ENCODE peak calls at places on chromosomes 7 and 10, in ten cellular contexts. M, J, U, K, C, W, H, P, G and I are unnamed samples.

GRCh38 chr10:61028861-61029361 is 84.9 kb upstream of the RHOBTB1 start:
- DNase-seq in H (no peak), P (no peak), J (no peak), C (no peak), K (no peak), U (peak; percentile 30), G (no peak), W (no peak), M (no peak), I (no peak)

GRCh38 chr10:47376522-47377220 is 7.4 kb downstream of the ZNF488 start:
- DNase-seq in K (peak; percentile 19), W (no peak), J (no peak), C (no peak), H (no peak), U (no peak), M (peak; percentile 53), G (no peak), P (no peak), I (no peak)

GRCh38 chr7:120991570-120991969 is 3.1 kb downstream of the CPED1 start:
- DNase-seq in H (no peak), G (no peak), J (no peak), K (no peak), U (no peak), M (no peak), W (no peak), P (no peak), C (no peak), I (no peak)

GRCh38 chr10:47441973-47442750 is 41.8 kb downstream of the ANXA8 start:
- DNase-seq in C (peak; percentile 36), K (no peak), P (no peak), M (no peak), W (no peak), G (no peak), J (no peak), U (no peak), H (no peak), I (no peak)

GRCh38 chr10:50470798-50471582 is 152.8 kb downstream of the SGMS1 start:
- DNase-seq in J (no peak), U (no peak), M (no peak), H (no peak), K (no peak), W (no peak), G (no peak), C (no peak), P (no peak), I (no peak)

GRCh38 chr7:116231543-116232401 is 21.4 kb downstream of the TES start:
- DNase-seq in U (peak; percentile 49), P (no peak), K (no peak), H (no peak), W (no peak), G (no peak), M (no peak), C (peak; percentile 32), J (no peak), I (no peak)

GRCh38 chr7:135716677-135717238 is 11.2 kb downstream of the SLC13A4 start:
- DNase-seq in C (no peak), J (no peak), M (no peak), G (no peak), W (no peak), K (no peak), P (no peak), H (no peak), U (no peak), I (no peak)

GRCh38 chr10:100744136-100744979 is 1.0 kb upstream of the PAX2 start:
- DNase-seq in K (no peak), G (no peak), U (no peak), J (no peak), W (no peak), P (no peak), M (no peak), C (no peak), H (no peak), I (peak; percentile 53)

GRCh38 chr7:43649755-43650274 is 66.9 kb downstream of the STK17A start:
- DNase-seq in W (peak; percentile 60), J (peak; percentile 97), H (no peak), C (no peak), G (peak; percentile 56), P (no peak), M (no peak), K (no peak), U (no peak), I (no peak)

DNA sequence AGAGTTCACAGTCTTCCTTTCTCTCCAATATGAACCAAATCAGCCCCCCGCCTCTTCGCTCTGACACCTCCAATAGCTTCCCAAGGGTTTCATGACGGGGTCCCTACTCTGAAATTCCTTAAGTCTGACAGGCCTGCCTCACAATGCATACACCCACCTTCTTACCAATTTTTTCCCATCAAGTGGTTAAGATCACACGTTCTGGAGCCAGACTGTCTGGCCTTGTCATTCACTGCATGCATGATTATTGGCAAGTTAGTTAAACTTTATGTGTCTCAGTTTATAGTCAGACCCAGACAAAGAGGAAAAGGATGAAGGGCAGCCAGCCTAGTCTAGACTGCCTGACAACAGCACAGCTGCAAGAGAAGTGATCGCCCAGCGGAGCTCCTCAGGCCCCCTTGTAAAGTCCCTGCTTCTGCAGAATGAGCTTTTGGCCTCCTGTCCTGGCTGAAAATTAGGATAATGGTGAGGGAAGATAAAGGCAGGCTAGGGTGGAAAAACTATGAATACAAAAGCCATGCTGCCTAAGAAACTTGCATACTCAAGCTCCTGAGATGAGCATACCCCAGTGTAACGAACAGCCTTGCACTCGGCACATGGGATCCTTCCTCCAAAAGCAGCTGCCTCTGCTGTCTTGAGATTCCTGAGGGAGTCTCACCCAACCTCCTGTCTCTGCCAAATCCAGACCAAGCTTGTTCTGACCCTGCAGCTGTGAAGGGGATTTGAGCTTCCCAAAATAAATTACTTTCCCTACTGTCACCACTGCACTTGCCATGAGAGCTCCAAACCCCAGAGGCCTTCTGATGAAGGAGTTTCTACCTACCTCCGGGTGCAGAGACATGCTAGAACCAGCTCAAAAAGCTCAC is 26.6 kb upstream of the MRLN start:
- DNase-seq in P (no peak), M (no peak), U (no peak), H (no peak), G (no peak), J (no peak), K (no peak), C (no peak), W (no peak), I (no peak)
- TF ChIP-seq EP300 in P (no peak), M (no peak), U (no peak), H (no peak), G (no peak), J (no peak), K (no peak), C (no peak), W (no peak), I (no peak)

GRCh38 chr10:68124718-68125117 is 15.4 kb downstream of the MYPN start:
- DNase-seq in H (no peak), C (no peak), U (no peak), M (no peak), K (no peak), G (no peak), J (no peak), P (no peak), W (no peak), I (no peak)
- TF ChIP-seq POLR2AphosphoS5 in H (no peak), C (no peak), U (no peak), M (no peak), K (no peak), G (no peak), J (no peak), P (no peak), W (no peak), I (no peak)

GRCh38 chr7:149772236-149772820 is 1.1 kb downstream of the ZNF467 start:
- DNase-seq in M (no peak), C (peak; percentile 91), J (no peak), W (peak; percentile 25), K (no peak), U (no peak), H (no peak), P (no peak), G (no peak), I (no peak)

GRCh38 chr7:149771199-149771636 is 2.2 kb downstream of the ZNF467 start:
- DNase-seq in K (peak; percentile 34), M (no peak), C (no peak), J (no peak), P (no peak), H (no peak), W (peak; percentile 24), U (no peak), G (peak; percentile 35), I (no peak)

GRCh38 chr7:149770728-149771127 is 2.7 kb downstream of the ZNF467 start:
- DNase-seq in J (no peak), U (no peak), P (no peak), C (no peak), H (no peak), G (no peak), M (no peak), W (no peak), K (no peak), I (no peak)

GRCh38 chr7:149772821-149773425 is 465 bp downstream of the ZNF467 start:
- DNase-seq in J (no peak), G (peak; percentile 35), H (no peak), M (no peak), K (peak; percentile 44), U (no peak), C (peak; percentile 49), W (peak; percentile 21), P (no peak), I (no peak)

GRCh38 chr7:149771696-149772235 is 1.6 kb downstream of the ZNF467 start:
- DNase-seq in C (peak; percentile 98), K (peak; percentile 95), H (peak; percentile 97), P (peak; percentile 71), G (peak; percentile 93), M (peak; percentile 92), U (peak; percentile 61), J (peak; percentile 38), W (peak; percentile 92), I (peak; percentile 96)
- TF ChIP-seq POLR2A in C (peak; percentile 75), K (no peak), H (no peak), P (no peak), G (peak; percentile 56), M (no peak), U (no peak), J (peak; percentile 60), W (no peak), I (no peak)

GRCh38 chr7:26551740-26552139 is 260.1 kb downstream of the SNX10 start:
- DNase-seq in U (no peak), W (no peak), P (no peak), K (no peak), J (no peak), H (no peak), C (no peak), M (no peak), G (no peak), I (no peak)

GRCh38 chr7:26553128-26553527 is 261.5 kb downstream of the SNX10 start:
- DNase-seq in K (no peak), J (no peak), W (no peak), M (no peak), G (no peak), C (no peak), P (no peak), H (no peak), U (no peak), I (no peak)

GRCh38 chr7:26547156-26547555 is 255.5 kb downstream of the SNX10 start:
- DNase-seq in C (no peak), J (no peak), H (no peak), K (no peak), W (no peak), U (no peak), M (no peak), G (no peak), P (no peak), I (no peak)

GRCh38 chr7:26550492-26550891 is 258.8 kb downstream of the SNX10 start:
- DNase-seq in W (no peak), H (no peak), J (no peak), C (no peak), U (no peak), K (no peak), G (no peak), P (no peak), M (no peak), I (no peak)

GRCh38 chr7:26549281-26549943 is 257.8 kb downstream of the SNX10 start:
- DNase-seq in H (no peak), P (no peak), M (no peak), W (no peak), C (no peak), K (peak; percentile 69), J (no peak), G (peak; percentile 32), U (no peak), I (no peak)
- TF ChIP-seq EP300 in H (no peak), P (no peak), M (no peak), W (no peak), C (no peak), K (no peak), J (no peak), G (no peak), U (no peak), I (no peak)